ENCODE peak calls at places on chromosomes 7 and 10, in six cellular contexts. Y is nephron progenitor cell; D is activated naive CD4-positive, alpha-beta T cell; S is AG20443; Z is midbrain; U is GM03348. H is an unnamed sample.

GRCh38 chr7:129828989-129829676 is 123.6 kb downstream of the UBE2H start:
- DNase-seq in Y (no peak), Z (no peak), D (no peak), U (no peak), S (no peak), H (no peak)

GRCh38 chr10:17561131-17561530 is 56.0 kb downstream of the HACD1 start:
- DNase-seq in D (no peak), Z (no peak), S (no peak), U (no peak), Y (no peak), H (no peak)

GRCh38 chr7:128812514-128813168 is 17.6 kb upstream of the FLNC start:
- DNase-seq in U (no peak), Z (peak; percentile 20), Y (no peak), S (no peak), D (no peak), H (no peak)

GRCh38 chr10:65033957-65034356 is 1512.8 kb downstream of the REEP3 start:
- DNase-seq in S (no peak), Z (no peak), U (no peak), Y (no peak), D (no peak), H (no peak)

GRCh38 chr7:33062782-33063443 is 337 bp upstream of the NT5C3A start:
- DNase-seq in Y (peak; percentile 94), S (peak; percentile 98), D (peak; percentile 85), U (peak; percentile 97), Z (peak; percentile 97), H (peak; percentile 97)

GRCh38 chr7:129959480-129960332 is 6.9 kb upstream of the UBE2H start:
- DNase-seq in Y (no peak), D (no peak), Z (no peak), S (no peak), U (no peak), H (no peak)

GRCh38 chr7:24778543-24779282 is 21.4 kb upstream of the GSDME start:
- DNase-seq in S (peak; percentile 89), D (no peak), U (peak; percentile 88), Z (peak; percentile 8), Y (no peak), H (no peak)

GRCh38 chr7:98969386-98969785 is 91.1 kb downstream of the TRRAP start:
- DNase-seq in Z (no peak), S (no peak), Y (no peak), D (no peak), U (no peak), H (no peak)

GRCh38 chr10:131750973-131751826 is 149.6 kb upstream of the PPP2R2D start:
- DNase-seq in Z (no peak), Y (no peak), S (no peak), D (no peak), U (no peak), H (no peak)

GRCh38 chr7:116122972-116123595 is 87.3 kb upstream of the TES start:
- DNase-seq in Z (peak; percentile 10), S (peak; percentile 53), Y (peak; percentile 6), D (no peak), U (peak; percentile 44), H (no peak)

GRCh38 chr7:120274899-120275298 is 1.9 kb downstream of the KCND2 start:
- DNase-seq in U (no peak), S (no peak), Z (no peak), Y (no peak), D (no peak), H (no peak)

GRCh38 chr7:11341285-11341944 is 367.7 kb downstream of the PHF14 start:
- DNase-seq in Z (peak; percentile 44), U (peak; percentile 20), D (no peak), S (peak; percentile 17), Y (no peak), H (no peak)

GRCh38 chr10:78035025-78035424 is 1.4 kb downstream of the RPS24 start:
- DNase-seq in Z (no peak), U (no peak), D (no peak), Y (no peak), S (no peak), H (no peak)

GRCh38 chr10:95247200-95247880 is 43.5 kb downstream of the PDLIM1 start:
- DNase-seq in U (peak; percentile 67), Z (no peak), D (no peak), S (peak; percentile 74), Y (no peak), H (no peak)

GRCh38 chr7:152025937-152026890 is 740 bp downstream of the GALNT11 start:
- DNase-seq in D (no peak), U (peak; percentile 11), Y (no peak), S (no peak), Z (no peak), H (no peak)

GRCh38 chr7:87505122-87505521 is 29.6 kb upstream of the ABCB4 start:
- DNase-seq in Y (no peak), D (no peak), U (no peak), S (no peak), Z (no peak), H (no peak)

GRCh38 chr10:72855790-72856189 is 37.7 kb upstream of the OIT3 start:
- DNase-seq in D (no peak), Y (no peak), S (no peak), Z (no peak), U (no peak), H (no peak)

GRCh38 chr7:64872351-64872750 is 30.7 kb upstream of the ZNF273 start:
- DNase-seq in U (no peak), Z (no peak), Y (no peak), D (no peak), S (no peak), H (no peak)

GRCh38 chr7:45021604-45022296 is 21.7 kb downstream of the CCM2 start:
- DNase-seq in U (peak; percentile 26), D (no peak), S (peak; percentile 40), Y (no peak), Z (no peak), H (no peak)

GRCh38 chr7:27555670-27556069 is 107.0 kb downstream of the HIBADH start:
- DNase-seq in Y (no peak), D (no peak), Z (no peak), U (no peak), S (no peak), H (no peak)